ENCODE peak calls at places on chromosomes 16 and 17, in four cellular contexts. Y is astrocyte, V is MM.1S, A is IMR-90. P is an unnamed sample. For H3K4me1 and H3K36me3, the result is how much of the 10 kb centered on the place peaks cover.

GRCh38 chr17:81057777-81058176 is 22.8 kb downstream of the BAIAP2 start:
- DNase-seq in Y (no peak), V (no peak), A (no peak), P (no peak)

GRCh38 chr17:43477832-43478634 is 5.7 kb upstream of the DHX8 start:
- DNase-seq in Y (no peak), V (no peak), A (no peak), P (peak)

GRCh38 chr17:4548721-4549531 is 6.3 kb downstream of the MYBBP1A start:
- DNase-seq in A (peak), Y (no peak), V (no peak), P (peak)

GRCh38 chr17:76554131-76554530 is 14.3 kb downstream of the PRCD start:
- DNase-seq in A (no peak), V (no peak), Y (no peak), P (no peak)

GRCh38 chr17:17710728-17711541 is 29.7 kb downstream of the RAI1 start:
- DNase-seq in V (no peak), A (peak), Y (peak), P (peak)

GRCh38 chr17:40071720-40072480 is 9.1 kb downstream of the THRA start:
- DNase-seq in A (no peak), Y (no peak), V (no peak), P (peak)

GRCh38 chr17:71959129-71959528 is 161.7 kb upstream of the SOX9 start:
- DNase-seq in Y (no peak), V (no peak), A (peak), P (no peak)

GRCh38 chr17:82838386-82839063 is 1.3 kb downstream of the ZNF750 start:
- DNase-seq in Y (no peak), V (no peak), A (peak), P (no peak)

GRCh38 chr17:17080181-17080631 is 37.9 kb downstream of the MPRIP start:
- DNase-seq in V (no peak), A (no peak), Y (no peak), P (no peak)

GRCh38 chr16:3665508-3665907 is 11.0 kb downstream of the DNASE1 start:
- DNase-seq in V (no peak), Y (no peak), A (no peak), P (no peak)

GRCh38 chr16:84117482-84117843 is 721 bp upstream of the MBTPS1 start:
- DNase-seq in V (peak), A (peak), Y (peak), P (peak)

GRCh38 chr17:80859004-80859941 is 132.4 kb upstream of the CHMP6 start:
- DNase-seq in A (peak), V (no peak), Y (peak), P (peak)

GRCh38 chr17:4742629-4743028 is 2.9 kb upstream of the CXCL16 start:
- DNase-seq in V (no peak), Y (no peak), A (no peak), P (peak)

GRCh38 chr17:42249681-42250446 is 26.3 kb downstream of the STAT5B start:
- DNase-seq in Y (no peak), V (peak), A (no peak), P (no peak)

GRCh38 chr16:11303405-11304138 is 22.4 kb upstream of the PRM1 start:
- DNase-seq in A (no peak), Y (no peak), V (no peak), P (no peak)

GRCh38 chr16:50979806-50980620 is 171.1 kb downstream of the SALL1 start:
- DNase-seq in Y (no peak), A (no peak), V (no peak), P (no peak)

GRCh38 chr17:49381033-49381432 is 19.0 kb upstream of the ZNF652 start:
- DNase-seq in Y (no peak), V (no peak), A (no peak), P (no peak)

GRCh38 chr17:58391302-58391984 is 25.9 kb downstream of the RNF43 start:
- DNase-seq in V (no peak), A (no peak), Y (peak), P (no peak)

GRCh38 chr17:13931111-13931526 is 138.2 kb upstream of the COX10 start:
- DNase-seq in V (no peak), A (peak), Y (peak), P (no peak)
- H2AFZ ChIP-seq in V (no peak), A (no peak), Y (no peak), P (no peak)

DNA sequence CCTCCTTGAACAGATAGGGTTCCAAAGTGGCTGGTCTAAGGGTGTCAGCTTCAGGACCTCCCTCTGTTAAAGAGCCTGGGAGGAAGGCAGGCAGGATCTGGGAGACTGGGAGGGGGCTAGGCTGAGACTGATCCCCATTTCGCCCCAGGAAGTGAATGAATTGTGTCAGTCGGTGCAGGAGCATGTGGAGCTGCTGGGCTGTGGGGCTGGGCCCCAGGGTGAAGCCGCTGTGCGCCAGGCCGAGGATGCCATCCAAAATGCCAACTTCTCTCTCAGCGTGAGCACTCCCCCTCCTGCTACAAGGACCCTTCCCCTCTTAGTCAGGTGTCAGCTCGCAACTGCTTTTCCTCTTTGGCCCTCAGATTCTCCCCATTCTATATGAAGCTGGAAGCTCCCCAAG is 6.1 kb downstream of the CARMIL2 start:
- DNase-seq in V (no peak), A (no peak), Y (no peak), P (peak)
- H3K4me1 ChIP-seq in V (under half), A (under half), Y (under half), P (under half)

DNA sequence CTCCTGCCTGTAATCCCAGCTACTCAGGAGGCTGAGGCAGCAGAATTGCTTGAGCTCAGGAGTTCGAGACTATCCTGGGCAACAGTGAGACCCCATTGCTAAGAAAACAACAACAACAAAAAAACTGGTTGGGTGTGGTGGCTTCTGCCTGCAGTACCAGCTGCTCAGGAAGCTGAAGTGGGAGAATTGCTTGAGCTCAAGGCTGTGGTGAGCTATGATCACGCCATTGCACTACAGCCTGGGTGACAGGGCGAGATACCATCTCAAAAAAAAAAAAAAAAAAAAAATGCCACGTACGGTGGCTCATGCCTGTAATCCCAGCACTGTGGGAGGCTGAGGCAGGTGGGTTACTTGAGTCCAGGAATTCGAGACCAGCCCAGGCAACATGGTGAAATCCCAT is 34.1 kb downstream of the NME2 start:
- DNase-seq in A (no peak), Y (no peak), V (no peak), P (no peak)
- H3K36me3 ChIP-seq in A (under half), Y (under half), V (under half), P (under half)

GRCh38 chr16:78096386-78096785 is 3.1 kb upstream of the WWOX start:
- DNase-seq in V (no peak), A (peak), Y (no peak), P (no peak)

GRCh38 chr16:78098544-78099371 is 696 bp upstream of the WWOX start:
- DNase-seq in V (no peak), Y (no peak), A (no peak), P (no peak)

GRCh38 chr16:78099372-78100161 is at the start of gene WWOX:
- DNase-seq in Y (peak), V (peak), A (peak), P (peak)

GRCh38 chr16:78098087-78098486 is 1.4 kb upstream of the WWOX start:
- DNase-seq in V (no peak), A (no peak), Y (no peak), P (no peak)

DNA sequence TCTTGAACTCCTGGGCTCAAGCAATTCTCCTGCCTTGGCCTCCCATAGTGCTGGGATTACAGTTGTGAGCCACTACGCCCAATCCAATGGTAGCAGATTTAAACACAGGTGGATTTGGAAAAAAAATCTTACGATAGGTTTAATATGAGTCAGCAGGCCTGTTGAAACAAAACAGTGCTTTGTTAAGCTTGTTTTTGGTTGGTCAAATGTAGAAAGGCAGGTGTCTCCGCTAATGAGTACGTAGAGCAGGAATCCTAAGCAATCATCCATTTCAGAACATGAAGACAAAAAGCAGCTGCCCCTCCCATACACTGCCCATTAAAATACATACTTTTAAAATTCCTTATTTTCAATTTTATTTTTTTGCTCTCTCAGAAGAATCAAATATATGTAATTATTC is 1.9 kb upstream of the WWOX start:
- DNase-seq in V (no peak), A (no peak), Y (no peak), P (no peak)
- H2AFZ ChIP-seq in V (no peak), A (no peak), Y (no peak), P (no peak)

DNA sequence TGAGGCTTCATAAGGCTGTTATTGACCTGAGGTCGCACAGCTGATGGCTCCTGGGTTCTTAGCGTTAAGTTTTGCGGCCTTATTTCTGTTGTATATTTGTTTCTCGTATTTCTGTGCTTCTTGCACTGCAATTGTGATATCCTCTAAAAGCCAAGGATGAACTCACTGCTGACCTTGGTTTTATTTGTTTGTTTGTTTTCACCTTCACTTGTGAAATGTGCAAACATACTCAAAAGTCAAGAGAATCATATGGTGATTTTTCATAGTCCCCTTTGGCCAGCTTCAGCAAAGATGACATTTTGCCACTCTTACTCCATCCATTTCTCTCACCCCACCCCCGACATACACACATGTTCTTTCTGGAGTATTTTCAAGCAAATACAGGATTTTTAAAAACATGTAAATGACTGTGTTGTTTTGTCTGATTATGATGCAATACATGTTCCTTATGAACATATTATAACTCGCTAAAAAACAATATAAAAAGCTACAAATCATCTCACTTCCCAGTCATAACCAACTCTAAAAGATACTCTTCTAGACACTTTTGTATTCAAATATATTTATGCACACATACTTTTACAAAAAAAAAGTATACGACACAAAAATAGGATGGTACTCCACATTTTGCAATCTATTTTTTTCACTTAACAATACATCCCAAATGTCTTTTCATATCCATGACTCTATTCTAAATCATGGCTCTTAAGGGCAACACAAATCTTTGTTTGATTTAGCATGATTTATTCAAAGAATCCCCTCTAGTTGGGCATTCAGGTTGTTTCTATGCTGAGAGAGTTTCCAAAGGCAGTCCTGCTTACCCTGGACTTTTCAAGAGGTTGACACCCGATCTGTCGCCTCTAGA is 5.7 kb upstream of the ZCCHC14 start:
- DNase-seq in A (no peak), V (no peak), Y (no peak), P (no peak)
- H3K4me1 ChIP-seq in A (under half), V (under half), Y (under half), P (under half)

GRCh38 chr17:78993241-78993956 is 13.7 kb upstream of the LGALS3BP start:
- DNase-seq in A (peak), V (no peak), Y (peak), P (peak)

GRCh38 chr17:78990349-78991016 is 10.8 kb upstream of the LGALS3BP start:
- DNase-seq in Y (no peak), V (no peak), A (no peak), P (peak)

GRCh38 chr17:78991017-78991783 is 11.5 kb upstream of the LGALS3BP start:
- DNase-seq in A (no peak), Y (no peak), V (no peak), P (peak)

GRCh38 chr17:78992542-78993212 is 13.0 kb upstream of the LGALS3BP start:
- DNase-seq in A (no peak), Y (no peak), V (no peak), P (peak)

DNA sequence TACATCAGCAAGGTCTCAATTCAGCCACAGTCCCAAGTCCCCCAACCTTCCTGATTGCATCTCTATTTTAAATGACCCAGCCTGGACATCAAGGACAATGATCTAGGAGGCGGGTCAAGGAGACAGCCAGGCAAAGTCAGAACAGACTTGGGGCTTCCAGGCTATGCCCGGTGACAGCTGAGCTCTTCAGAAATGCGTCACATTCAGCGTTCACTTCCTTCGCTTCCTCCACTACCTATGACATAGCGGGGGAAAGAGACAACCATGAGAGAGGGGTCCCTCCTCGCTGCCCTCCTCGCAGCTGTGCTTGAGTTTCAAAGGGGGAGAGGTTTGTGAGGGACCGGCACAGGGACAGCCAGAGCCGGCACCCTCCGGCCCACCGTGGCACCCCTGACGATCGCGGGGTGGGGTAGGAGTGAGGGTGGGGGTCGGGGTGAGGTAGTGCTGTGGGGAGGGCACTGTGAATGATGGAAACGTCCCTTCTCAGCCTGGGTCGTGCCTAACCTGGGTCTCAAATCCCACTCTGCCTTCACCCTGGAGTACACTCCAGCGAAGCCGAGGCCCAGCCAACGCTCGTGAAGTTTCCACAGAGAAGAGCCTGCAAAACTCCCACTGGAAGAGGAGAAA is 12.3 kb upstream of the LGALS3BP start:
- DNase-seq in A (no peak), V (no peak), Y (no peak), P (peak)
- H3K36me3 ChIP-seq in A (half or more), V (under half), Y (under half), P (half or more)

DNA sequence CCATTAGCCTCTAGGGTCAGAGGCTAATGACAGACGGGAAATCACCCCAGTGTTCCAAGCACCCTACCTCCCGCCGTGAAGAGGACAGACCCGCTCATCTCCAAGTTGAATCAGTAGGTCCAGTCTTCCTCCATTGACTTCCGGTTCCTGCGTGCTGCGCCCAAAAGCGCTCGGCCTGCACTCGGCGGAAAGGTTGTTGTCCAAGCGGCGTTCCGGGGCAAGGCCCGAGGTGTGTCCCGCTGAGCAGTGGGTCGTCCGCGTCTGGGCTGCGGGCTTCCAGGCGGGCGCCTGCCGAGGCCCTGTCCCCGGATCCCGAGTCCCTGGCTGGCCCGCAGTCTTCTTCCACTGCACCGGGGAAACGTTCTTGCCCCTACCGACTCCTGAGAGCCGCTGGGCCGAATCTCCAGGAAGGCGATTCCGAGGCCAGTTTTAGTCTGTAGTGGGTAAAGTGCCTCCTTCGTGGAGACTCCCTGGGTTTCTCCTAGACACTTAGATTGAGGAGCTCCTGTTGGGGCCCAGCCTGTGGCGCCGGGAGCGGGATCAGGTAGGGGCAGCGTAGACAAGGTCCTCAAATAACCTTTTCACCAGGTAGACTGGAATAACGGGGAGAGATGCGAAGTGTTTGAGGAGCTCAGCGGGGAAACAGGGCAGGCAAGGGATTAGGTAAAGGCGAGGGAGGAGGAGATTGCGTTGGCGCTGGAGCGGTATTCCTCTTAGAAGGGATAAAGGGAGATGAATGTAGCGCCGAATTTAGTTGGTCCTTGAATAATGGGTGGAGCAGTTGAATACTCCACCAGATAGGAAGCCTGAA is at the start of gene TEFM:
- DNase-seq in Y (peak), A (peak), V (peak), P (peak)
- H2AFZ ChIP-seq in Y (peak), A (peak), V (peak), P (peak)

GRCh38 chr16:67540756-67541155 is 12.1 kb downstream of the RIPOR1 start:
- DNase-seq in A (no peak), V (no peak), Y (no peak), P (peak)
- H3K4me1 ChIP-seq in A (under half), V (under half), Y (under half), P (under half)